ENCODE peak calls at places on chromosomes 2 and 18, in six cellular contexts. One of them, this sample, is unnamed. For H3K4me1 and H3K27me3, the result is how much of the 10 kb centered on the place peaks cover.

GRCh38 chr2:219362072-219362471 is 25.6 kb downstream of the DNPEP start:
- DNase-seq in thoracic aorta: no peak
- DNase-seq in colonic mucosa: no peak
- DNase-seq in thyroid gland: no peak
- DNase-seq in sigmoid colon: no peak
- DNase-seq in endodermal cell: no peak
- DNase-seq in this sample: no peak

GRCh38 chr2:129744649-129745048 is 234.8 kb upstream of the RAB6C start:
- DNase-seq in endodermal cell: peak
- DNase-seq in thoracic aorta: no peak
- DNase-seq in thyroid gland: peak
- DNase-seq in colonic mucosa: no peak
- DNase-seq in sigmoid colon: no peak
- DNase-seq in this sample: no peak

GRCh38 chr2:44793322-44793870 is 148.1 kb upstream of the SIX3 start:
- DNase-seq in endodermal cell: peak
- DNase-seq in colonic mucosa: no peak
- DNase-seq in thyroid gland: no peak
- DNase-seq in thoracic aorta: no peak
- DNase-seq in sigmoid colon: no peak
- DNase-seq in this sample: no peak

GRCh38 chr2:239494578-239494977 is 93.8 kb upstream of the HDAC4 start:
- DNase-seq in sigmoid colon: no peak
- DNase-seq in endodermal cell: no peak
- DNase-seq in colonic mucosa: no peak
- DNase-seq in thyroid gland: no peak
- DNase-seq in thoracic aorta: no peak
- DNase-seq in this sample: no peak

GRCh38 chr2:54557601-54558187 is 101.6 kb downstream of the SPTBN1 start:
- DNase-seq in sigmoid colon: peak
- DNase-seq in endodermal cell: peak
- DNase-seq in colonic mucosa: peak
- DNase-seq in thyroid gland: peak
- DNase-seq in thoracic aorta: no peak
- DNase-seq in this sample: peak

GRCh38 chr2:7430869-7431641 is 513.8 kb downstream of the RNF144A start:
- DNase-seq in sigmoid colon: no peak
- DNase-seq in thyroid gland: peak
- DNase-seq in thoracic aorta: no peak
- DNase-seq in endodermal cell: peak
- DNase-seq in colonic mucosa: no peak
- DNase-seq in this sample: peak

GRCh38 chr2:228840113-228840742 is 430.9 kb downstream of the PID1 start:
- DNase-seq in endodermal cell: no peak
- DNase-seq in thoracic aorta: no peak
- DNase-seq in colonic mucosa: no peak
- DNase-seq in sigmoid colon: no peak
- DNase-seq in thyroid gland: no peak
- DNase-seq in this sample: no peak

GRCh38 chr2:98654702-98655488 is 46.5 kb downstream of the UNC50 start:
- DNase-seq in thyroid gland: no peak
- DNase-seq in colonic mucosa: no peak
- DNase-seq in thoracic aorta: no peak
- DNase-seq in sigmoid colon: no peak
- DNase-seq in endodermal cell: no peak
- DNase-seq in this sample: no peak

GRCh38 chr18:42471886-42472285 is 516.9 kb downstream of the PIK3C3 start:
- DNase-seq in endodermal cell: no peak
- DNase-seq in thyroid gland: no peak
- DNase-seq in sigmoid colon: no peak
- DNase-seq in thoracic aorta: no peak
- DNase-seq in colonic mucosa: no peak
- DNase-seq in this sample: no peak

GRCh38 chr2:142815375-142815774 is 62.1 kb upstream of the KYNU start:
- DNase-seq in sigmoid colon: no peak
- DNase-seq in thoracic aorta: no peak
- DNase-seq in endodermal cell: no peak
- DNase-seq in colonic mucosa: no peak
- DNase-seq in thyroid gland: no peak
- DNase-seq in this sample: no peak

GRCh38 chr2:84782717-84783442 is 98.0 kb downstream of the TRABD2A start:
- DNase-seq in sigmoid colon: no peak
- DNase-seq in endodermal cell: no peak
- DNase-seq in thyroid gland: no peak
- DNase-seq in colonic mucosa: no peak
- DNase-seq in thoracic aorta: no peak
- DNase-seq in this sample: no peak

GRCh38 chr2:238127165-238128060 is 11.1 kb upstream of the KLHL30 start:
- DNase-seq in colonic mucosa: no peak
- DNase-seq in endodermal cell: peak
- DNase-seq in sigmoid colon: peak
- DNase-seq in thoracic aorta: no peak
- DNase-seq in thyroid gland: peak
- DNase-seq in this sample: no peak

GRCh38 chr2:85804583-85804982 is 50.8 kb downstream of the ATOH8 start:
- DNase-seq in colonic mucosa: no peak
- DNase-seq in sigmoid colon: peak
- DNase-seq in endodermal cell: no peak
- DNase-seq in thyroid gland: no peak
- DNase-seq in thoracic aorta: no peak
- DNase-seq in this sample: no peak

GRCh38 chr2:189164732-189165131 is 14.8 kb downstream of the COL5A2 start:
- DNase-seq in endodermal cell: no peak
- DNase-seq in sigmoid colon: peak
- DNase-seq in thyroid gland: peak
- DNase-seq in colonic mucosa: no peak
- DNase-seq in thoracic aorta: no peak
- DNase-seq in this sample: no peak

GRCh38 chr18:41940506-41941215 is 14.4 kb upstream of the PIK3C3 start:
- DNase-seq in colonic mucosa: no peak
- DNase-seq in sigmoid colon: no peak
- DNase-seq in thyroid gland: no peak
- DNase-seq in thoracic aorta: no peak
- DNase-seq in endodermal cell: peak
- DNase-seq in this sample: no peak

GRCh38 chr2:129103922-129104878 is 785.5 kb upstream of the HS6ST1 start:
- DNase-seq in thyroid gland: no peak
- DNase-seq in sigmoid colon: no peak
- DNase-seq in endodermal cell: no peak
- DNase-seq in thoracic aorta: no peak
- DNase-seq in colonic mucosa: no peak
- DNase-seq in this sample: no peak

GRCh38 chr2:83016343-83017110 is 1442.6 kb downstream of the SUCLG1 start:
- DNase-seq in thyroid gland: no peak
- DNase-seq in sigmoid colon: no peak
- DNase-seq in colonic mucosa: no peak
- DNase-seq in endodermal cell: peak
- DNase-seq in thoracic aorta: no peak
- DNase-seq in this sample: no peak

GRCh38 chr2:15753233-15753798 is 161.6 kb downstream of the DDX1 start:
- DNase-seq in endodermal cell: peak
- DNase-seq in thoracic aorta: no peak
- DNase-seq in sigmoid colon: no peak
- DNase-seq in thyroid gland: no peak
- DNase-seq in colonic mucosa: no peak
- DNase-seq in this sample: no peak

GRCh38 chr2:29225814-29226213 is 110.6 kb downstream of the CLIP4 start:
- DNase-seq in thyroid gland: no peak
- DNase-seq in endodermal cell: no peak
- DNase-seq in thoracic aorta: no peak
- DNase-seq in sigmoid colon: peak
- DNase-seq in colonic mucosa: no peak
- DNase-seq in this sample: no peak

GRCh38 chr2:135952891-135953290 is 32.5 kb downstream of the DARS1 start:
- DNase-seq in sigmoid colon: no peak
- DNase-seq in colonic mucosa: no peak
- DNase-seq in endodermal cell: no peak
- DNase-seq in thyroid gland: no peak
- DNase-seq in thoracic aorta: no peak
- DNase-seq in this sample: no peak

GRCh38 chr18:26190506-26190905 is 35.7 kb upstream of the TAF4B start:
- DNase-seq in colonic mucosa: no peak
- DNase-seq in endodermal cell: no peak
- DNase-seq in thoracic aorta: no peak
- DNase-seq in sigmoid colon: no peak
- DNase-seq in thyroid gland: peak
- DNase-seq in this sample: no peak

GRCh38 chr2:212032032-212032431 is 506.6 kb downstream of the ERBB4 start:
- DNase-seq in thoracic aorta: no peak
- DNase-seq in sigmoid colon: no peak
- DNase-seq in colonic mucosa: no peak
- DNase-seq in thyroid gland: no peak
- DNase-seq in endodermal cell: no peak
- DNase-seq in this sample: no peak

GRCh38 chr2:57434952-57435351 is 611.7 kb upstream of the VRK2 start:
- DNase-seq in thoracic aorta: no peak
- DNase-seq in sigmoid colon: no peak
- DNase-seq in colonic mucosa: no peak
- DNase-seq in thyroid gland: no peak
- DNase-seq in endodermal cell: no peak
- DNase-seq in this sample: no peak

GRCh38 chr2:233385489-233386044 is 31.3 kb downstream of the DGKD start:
- DNase-seq in endodermal cell: no peak
- DNase-seq in thoracic aorta: no peak
- DNase-seq in thyroid gland: no peak
- DNase-seq in colonic mucosa: no peak
- DNase-seq in sigmoid colon: no peak
- DNase-seq in this sample: no peak

GRCh38 chr2:233386382-233387041 is 32.2 kb downstream of the DGKD start:
- DNase-seq in thoracic aorta: no peak
- DNase-seq in sigmoid colon: no peak
- DNase-seq in colonic mucosa: no peak
- DNase-seq in endodermal cell: no peak
- DNase-seq in thyroid gland: peak
- DNase-seq in this sample: no peak

GRCh38 chr2:233384811-233385488 is 30.7 kb downstream of the DGKD start:
- DNase-seq in endodermal cell: peak
- DNase-seq in thyroid gland: no peak
- DNase-seq in thoracic aorta: no peak
- DNase-seq in colonic mucosa: no peak
- DNase-seq in sigmoid colon: no peak
- DNase-seq in this sample: no peak

GRCh38 chr2:233381013-233381995 is 27.0 kb downstream of the DGKD start:
- DNase-seq in endodermal cell: no peak
- DNase-seq in thyroid gland: no peak
- DNase-seq in colonic mucosa: no peak
- DNase-seq in thoracic aorta: no peak
- DNase-seq in sigmoid colon: no peak
- DNase-seq in this sample: no peak

DNA sequence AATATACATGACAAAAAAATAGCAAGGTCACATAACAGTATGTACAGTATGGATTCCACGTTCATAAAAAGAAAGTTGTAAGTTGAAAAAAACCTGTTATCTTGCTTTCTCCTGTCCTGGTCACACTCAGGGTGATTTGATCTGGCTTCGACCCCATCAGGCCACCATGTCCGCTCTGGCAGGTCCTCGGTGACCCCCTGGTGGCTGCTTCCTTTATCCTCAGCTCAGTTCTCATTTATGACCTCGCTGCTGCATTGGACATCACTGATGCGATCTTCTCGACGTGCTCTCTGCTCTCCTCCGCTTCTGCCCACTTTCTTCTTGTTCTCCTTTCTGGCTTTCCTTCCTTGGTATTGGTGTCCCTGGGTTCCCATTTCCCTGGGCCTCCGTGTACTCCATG is 29.7 kb downstream of the DGKD start:
- DNase-seq in thoracic aorta: no peak
- DNase-seq in sigmoid colon: no peak
- DNase-seq in endodermal cell: peak
- DNase-seq in colonic mucosa: no peak
- DNase-seq in thyroid gland: no peak
- DNase-seq in this sample: no peak
- TF ChIP-seq CTCF in thoracic aorta: no peak
- TF ChIP-seq CTCF in sigmoid colon: no peak
- TF ChIP-seq CTCF in endodermal cell: peak
- TF ChIP-seq CTCF in colonic mucosa: no peak
- TF ChIP-seq CTCF in thyroid gland: no peak
- TF ChIP-seq CTCF in this sample: no peak

GRCh38 chr18:23178661-23179081 is 43.4 kb downstream of the CABLES1 start:
- DNase-seq in colonic mucosa: no peak
- DNase-seq in endodermal cell: no peak
- DNase-seq in thyroid gland: peak
- DNase-seq in thoracic aorta: no peak
- DNase-seq in sigmoid colon: no peak
- DNase-seq in this sample: peak
- H3K4me1 ChIP-seq in colonic mucosa: under half
- H3K4me1 ChIP-seq in endodermal cell: under half
- H3K4me1 ChIP-seq in thyroid gland: under half
- H3K4me1 ChIP-seq in thoracic aorta: under half
- H3K4me1 ChIP-seq in sigmoid colon: under half
- H3K4me1 ChIP-seq in this sample: under half

DNA sequence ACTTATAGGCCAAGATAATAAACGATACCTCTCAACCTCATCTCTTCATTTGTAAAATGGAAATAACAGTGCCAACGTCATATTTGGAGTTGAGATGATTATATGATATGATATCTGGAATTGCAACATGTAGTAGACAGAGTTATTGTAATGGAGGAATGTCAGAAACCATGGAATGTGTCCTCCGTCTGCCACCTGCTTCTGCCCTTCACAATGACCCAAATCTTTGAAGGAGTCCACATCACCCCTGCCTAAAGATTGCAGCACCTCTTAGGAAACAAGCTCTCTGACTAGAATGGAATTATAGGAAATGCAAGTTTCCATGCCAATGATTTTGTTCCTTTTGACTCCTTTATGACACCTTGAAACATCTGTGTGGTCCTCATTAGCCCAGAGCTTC is 14.9 kb downstream of the NR4A2 start:
- DNase-seq in thyroid gland: no peak
- DNase-seq in thoracic aorta: no peak
- DNase-seq in endodermal cell: no peak
- DNase-seq in colonic mucosa: no peak
- DNase-seq in sigmoid colon: no peak
- DNase-seq in this sample: no peak
- H3K27me3 ChIP-seq in thyroid gland: under half
- H3K27me3 ChIP-seq in thoracic aorta: under half
- H3K27me3 ChIP-seq in endodermal cell: half or more
- H3K27me3 ChIP-seq in colonic mucosa: under half
- H3K27me3 ChIP-seq in sigmoid colon: under half
- H3K27me3 ChIP-seq in this sample: under half

GRCh38 chr2:23485841-23486395 is 100.9 kb downstream of the KLHL29 start:
- DNase-seq in thyroid gland: no peak
- DNase-seq in thoracic aorta: no peak
- DNase-seq in endodermal cell: no peak
- DNase-seq in sigmoid colon: no peak
- DNase-seq in colonic mucosa: no peak
- DNase-seq in this sample: no peak

GRCh38 chr2:23487735-23488492 is 102.9 kb downstream of the KLHL29 start:
- DNase-seq in colonic mucosa: no peak
- DNase-seq in thoracic aorta: no peak
- DNase-seq in sigmoid colon: no peak
- DNase-seq in thyroid gland: no peak
- DNase-seq in endodermal cell: no peak
- DNase-seq in this sample: no peak

GRCh38 chr2:23485261-23485660 is 100.3 kb downstream of the KLHL29 start:
- DNase-seq in colonic mucosa: no peak
- DNase-seq in sigmoid colon: no peak
- DNase-seq in thoracic aorta: no peak
- DNase-seq in thyroid gland: no peak
- DNase-seq in endodermal cell: no peak
- DNase-seq in this sample: no peak

GRCh38 chr2:23488584-23488983 is 103.6 kb downstream of the KLHL29 start:
- DNase-seq in thyroid gland: no peak
- DNase-seq in endodermal cell: no peak
- DNase-seq in colonic mucosa: no peak
- DNase-seq in thoracic aorta: no peak
- DNase-seq in sigmoid colon: no peak
- DNase-seq in this sample: no peak

GRCh38 chr2:23486676-23487075 is 101.7 kb downstream of the KLHL29 start:
- DNase-seq in thyroid gland: peak
- DNase-seq in sigmoid colon: no peak
- DNase-seq in colonic mucosa: no peak
- DNase-seq in endodermal cell: no peak
- DNase-seq in thoracic aorta: no peak
- DNase-seq in this sample: no peak
- TF ChIP-seq CTCF in thyroid gland: no peak
- TF ChIP-seq CTCF in sigmoid colon: no peak
- TF ChIP-seq CTCF in colonic mucosa: no peak
- TF ChIP-seq CTCF in endodermal cell: no peak
- TF ChIP-seq CTCF in thoracic aorta: no peak
- TF ChIP-seq CTCF in this sample: no peak